ENCODE peak calls at places on chromosomes 11 and 22, in ten cellular contexts. One of them, this sample, is unnamed.
A peak's percentile ranks its signal among the peaks of the same experiment; 100 is the strongest.

GRCh38 chr11:48006301-48006992 is 26.1 kb downstream of the PTPRJ start:
- DNase-seq in brain microvascular endothelial cell: peak; percentile 51
- DNase-seq in PC-3: peak; percentile 74
- DNase-seq in H9: no peak
- DNase-seq in HFF-Myc: no peak
- DNase-seq in choroid plexus epithelial cell: peak; percentile 60
- DNase-seq in psoas muscle: no peak
- DNase-seq in GM12864: peak; percentile 63
- DNase-seq in dorsolateral prefrontal cortex: no peak
- DNase-seq in stomach: no peak
- DNase-seq in this sample: no peak

GRCh38 chr11:106706355-106706754 is 311.9 kb downstream of the GUCY1A2 start:
- DNase-seq in brain microvascular endothelial cell: peak; percentile 80
- DNase-seq in PC-3: peak; percentile 95
- DNase-seq in H9: no peak
- DNase-seq in HFF-Myc: peak; percentile 22
- DNase-seq in choroid plexus epithelial cell: peak; percentile 83
- DNase-seq in psoas muscle: no peak
- DNase-seq in GM12864: no peak
- DNase-seq in dorsolateral prefrontal cortex: no peak
- DNase-seq in stomach: no peak
- DNase-seq in this sample: no peak

GRCh38 chr11:24375896-24376295 is 121.0 kb upstream of the LUZP2 start:
- DNase-seq in brain microvascular endothelial cell: no peak
- DNase-seq in PC-3: no peak
- DNase-seq in H9: no peak
- DNase-seq in HFF-Myc: no peak
- DNase-seq in choroid plexus epithelial cell: peak; percentile 41
- DNase-seq in psoas muscle: no peak
- DNase-seq in GM12864: no peak
- DNase-seq in dorsolateral prefrontal cortex: no peak
- DNase-seq in stomach: no peak
- DNase-seq in this sample: no peak

GRCh38 chr11:46599340-46600067 is 5.7 kb upstream of the AMBRA1 start:
- DNase-seq in brain microvascular endothelial cell: no peak
- DNase-seq in PC-3: no peak
- DNase-seq in H9: no peak
- DNase-seq in HFF-Myc: no peak
- DNase-seq in choroid plexus epithelial cell: no peak
- DNase-seq in psoas muscle: no peak
- DNase-seq in GM12864: no peak
- DNase-seq in dorsolateral prefrontal cortex: no peak
- DNase-seq in stomach: no peak
- DNase-seq in this sample: no peak

GRCh38 chr11:106998644-106999043 is 19.6 kb downstream of the GUCY1A2 start:
- DNase-seq in brain microvascular endothelial cell: no peak
- DNase-seq in PC-3: no peak
- DNase-seq in H9: no peak
- DNase-seq in HFF-Myc: no peak
- DNase-seq in choroid plexus epithelial cell: no peak
- DNase-seq in psoas muscle: no peak
- DNase-seq in GM12864: no peak
- DNase-seq in dorsolateral prefrontal cortex: no peak
- DNase-seq in stomach: no peak
- DNase-seq in this sample: no peak

GRCh38 chr11:13535819-13536218 is 40.0 kb upstream of the PTH start:
- DNase-seq in brain microvascular endothelial cell: no peak
- DNase-seq in PC-3: peak; percentile 2
- DNase-seq in H9: no peak
- DNase-seq in HFF-Myc: no peak
- DNase-seq in choroid plexus epithelial cell: peak; percentile 5
- DNase-seq in psoas muscle: no peak
- DNase-seq in GM12864: no peak
- DNase-seq in dorsolateral prefrontal cortex: no peak
- DNase-seq in stomach: no peak
- DNase-seq in this sample: no peak

GRCh38 chr11:122342089-122342749 is 226.2 kb upstream of the BLID start:
- DNase-seq in brain microvascular endothelial cell: no peak
- DNase-seq in PC-3: peak; percentile 80
- DNase-seq in H9: no peak
- DNase-seq in HFF-Myc: no peak
- DNase-seq in choroid plexus epithelial cell: no peak
- DNase-seq in psoas muscle: no peak
- DNase-seq in GM12864: no peak
- DNase-seq in dorsolateral prefrontal cortex: no peak
- DNase-seq in stomach: no peak
- DNase-seq in this sample: no peak

GRCh38 chr11:46294365-46295309 is 17.2 kb downstream of the CREB3L1 start:
- DNase-seq in brain microvascular endothelial cell: peak; percentile 90
- DNase-seq in PC-3: peak; percentile 58
- DNase-seq in H9: peak; percentile 79
- DNase-seq in HFF-Myc: peak; percentile 83
- DNase-seq in choroid plexus epithelial cell: peak; percentile 67
- DNase-seq in psoas muscle: no peak
- DNase-seq in GM12864: no peak
- DNase-seq in dorsolateral prefrontal cortex: no peak
- DNase-seq in stomach: peak; percentile 48
- DNase-seq in this sample: no peak

DNA sequence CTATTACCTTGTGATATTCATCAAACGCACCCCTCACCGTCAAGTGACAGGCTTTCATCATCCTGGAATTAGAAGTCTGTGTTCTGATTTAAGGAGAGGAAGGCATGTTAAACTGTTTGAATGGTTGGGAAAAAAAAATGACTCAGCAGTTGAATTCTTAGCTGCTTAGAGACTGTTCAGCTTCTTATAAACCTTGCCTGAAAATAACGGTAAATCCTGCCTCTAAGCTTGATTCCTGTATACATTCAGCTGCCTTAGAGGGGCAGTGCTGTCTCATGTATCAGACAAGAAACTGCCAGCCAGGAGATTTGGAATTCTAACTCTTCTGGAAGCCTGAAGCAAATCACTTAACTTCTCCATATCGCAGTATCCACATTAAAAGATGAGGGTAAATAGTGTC is 437.4 kb downstream of the JRKL start:
- DNase-seq in brain microvascular endothelial cell: no peak
- DNase-seq in PC-3: peak; percentile 12
- DNase-seq in H9: no peak
- DNase-seq in HFF-Myc: no peak
- DNase-seq in choroid plexus epithelial cell: peak; percentile 11
- DNase-seq in psoas muscle: no peak
- DNase-seq in GM12864: no peak
- DNase-seq in dorsolateral prefrontal cortex: no peak
- DNase-seq in stomach: no peak
- DNase-seq in this sample: no peak
- TF ChIP-seq CTCF in brain microvascular endothelial cell: no peak
- TF ChIP-seq CTCF in PC-3: no peak
- TF ChIP-seq CTCF in H9: peak; percentile 50
- TF ChIP-seq CTCF in HFF-Myc: no peak
- TF ChIP-seq CTCF in choroid plexus epithelial cell: no peak
- TF ChIP-seq CTCF in psoas muscle: peak; percentile 20
- TF ChIP-seq CTCF in GM12864: no peak
- TF ChIP-seq CTCF in dorsolateral prefrontal cortex: peak; percentile 20
- TF ChIP-seq CTCF in stomach: no peak
- TF ChIP-seq CTCF in this sample: peak; percentile 26

GRCh38 chr22:46997311-46997970 is 235.0 kb downstream of the TBC1D22A start:
- DNase-seq in brain microvascular endothelial cell: no peak
- DNase-seq in PC-3: no peak
- DNase-seq in H9: no peak
- DNase-seq in HFF-Myc: no peak
- DNase-seq in choroid plexus epithelial cell: no peak
- DNase-seq in psoas muscle: no peak
- DNase-seq in GM12864: no peak
- DNase-seq in dorsolateral prefrontal cortex: no peak
- DNase-seq in stomach: no peak
- DNase-seq in this sample: no peak

GRCh38 chr22:46995501-46996360 is 233.3 kb downstream of the TBC1D22A start:
- DNase-seq in brain microvascular endothelial cell: no peak
- DNase-seq in PC-3: no peak
- DNase-seq in H9: no peak
- DNase-seq in HFF-Myc: no peak
- DNase-seq in choroid plexus epithelial cell: no peak
- DNase-seq in psoas muscle: no peak
- DNase-seq in GM12864: no peak
- DNase-seq in dorsolateral prefrontal cortex: no peak
- DNase-seq in stomach: no peak
- DNase-seq in this sample: no peak

GRCh38 chr22:46998346-46998745 is 235.9 kb downstream of the TBC1D22A start:
- DNase-seq in brain microvascular endothelial cell: no peak
- DNase-seq in PC-3: no peak
- DNase-seq in H9: no peak
- DNase-seq in HFF-Myc: no peak
- DNase-seq in choroid plexus epithelial cell: no peak
- DNase-seq in psoas muscle: no peak
- DNase-seq in GM12864: no peak
- DNase-seq in dorsolateral prefrontal cortex: no peak
- DNase-seq in stomach: no peak
- DNase-seq in this sample: no peak

GRCh38 chr22:46994983-46995382 is 232.5 kb downstream of the TBC1D22A start:
- DNase-seq in brain microvascular endothelial cell: no peak
- DNase-seq in PC-3: no peak
- DNase-seq in H9: no peak
- DNase-seq in HFF-Myc: no peak
- DNase-seq in choroid plexus epithelial cell: no peak
- DNase-seq in psoas muscle: no peak
- DNase-seq in GM12864: no peak
- DNase-seq in dorsolateral prefrontal cortex: no peak
- DNase-seq in stomach: peak; percentile 23
- DNase-seq in this sample: no peak

GRCh38 chr22:46996595-46997310 is 234.3 kb downstream of the TBC1D22A start:
- DNase-seq in brain microvascular endothelial cell: no peak
- DNase-seq in PC-3: peak; percentile 13
- DNase-seq in H9: no peak
- DNase-seq in HFF-Myc: no peak
- DNase-seq in choroid plexus epithelial cell: no peak
- DNase-seq in psoas muscle: no peak
- DNase-seq in GM12864: no peak
- DNase-seq in dorsolateral prefrontal cortex: no peak
- DNase-seq in stomach: no peak
- DNase-seq in this sample: no peak
- TF ChIP-seq CTCF in brain microvascular endothelial cell: peak; percentile 44
- TF ChIP-seq CTCF in PC-3: peak; percentile 48
- TF ChIP-seq CTCF in H9: peak; percentile 27
- TF ChIP-seq CTCF in HFF-Myc: peak; percentile 33
- TF ChIP-seq CTCF in choroid plexus epithelial cell: peak; percentile 38
- TF ChIP-seq CTCF in psoas muscle: no peak
- TF ChIP-seq CTCF in GM12864: peak; percentile 9
- TF ChIP-seq CTCF in dorsolateral prefrontal cortex: peak; percentile 10
- TF ChIP-seq CTCF in stomach: no peak
- TF ChIP-seq CTCF in this sample: no peak

GRCh38 chr22:50192056-50192824 is 6.5 kb downstream of the TRABD start:
- DNase-seq in brain microvascular endothelial cell: no peak
- DNase-seq in PC-3: peak; percentile 68
- DNase-seq in H9: no peak
- DNase-seq in HFF-Myc: no peak
- DNase-seq in choroid plexus epithelial cell: no peak
- DNase-seq in psoas muscle: peak; percentile 10
- DNase-seq in GM12864: no peak
- DNase-seq in dorsolateral prefrontal cortex: no peak
- DNase-seq in stomach: peak; percentile 39
- DNase-seq in this sample: no peak

GRCh38 chr22:50191041-50191740 is 5.5 kb downstream of the TRABD start:
- DNase-seq in brain microvascular endothelial cell: no peak
- DNase-seq in PC-3: no peak
- DNase-seq in H9: no peak
- DNase-seq in HFF-Myc: no peak
- DNase-seq in choroid plexus epithelial cell: no peak
- DNase-seq in psoas muscle: peak; percentile 41
- DNase-seq in GM12864: peak; percentile 88
- DNase-seq in dorsolateral prefrontal cortex: no peak
- DNase-seq in stomach: peak; percentile 61
- DNase-seq in this sample: no peak

GRCh38 chr22:50189184-50189848 is 3.6 kb downstream of the TRABD start:
- DNase-seq in brain microvascular endothelial cell: no peak
- DNase-seq in PC-3: no peak
- DNase-seq in H9: no peak
- DNase-seq in HFF-Myc: no peak
- DNase-seq in choroid plexus epithelial cell: no peak
- DNase-seq in psoas muscle: peak; percentile 44
- DNase-seq in GM12864: no peak
- DNase-seq in dorsolateral prefrontal cortex: no peak
- DNase-seq in stomach: peak; percentile 68
- DNase-seq in this sample: no peak

GRCh38 chr22:50189849-50190181 is 4.1 kb downstream of the TRABD start:
- DNase-seq in brain microvascular endothelial cell: no peak
- DNase-seq in PC-3: peak; percentile 23
- DNase-seq in H9: no peak
- DNase-seq in HFF-Myc: no peak
- DNase-seq in choroid plexus epithelial cell: peak; percentile 41
- DNase-seq in psoas muscle: no peak
- DNase-seq in GM12864: no peak
- DNase-seq in dorsolateral prefrontal cortex: no peak
- DNase-seq in stomach: no peak
- DNase-seq in this sample: no peak

DNA sequence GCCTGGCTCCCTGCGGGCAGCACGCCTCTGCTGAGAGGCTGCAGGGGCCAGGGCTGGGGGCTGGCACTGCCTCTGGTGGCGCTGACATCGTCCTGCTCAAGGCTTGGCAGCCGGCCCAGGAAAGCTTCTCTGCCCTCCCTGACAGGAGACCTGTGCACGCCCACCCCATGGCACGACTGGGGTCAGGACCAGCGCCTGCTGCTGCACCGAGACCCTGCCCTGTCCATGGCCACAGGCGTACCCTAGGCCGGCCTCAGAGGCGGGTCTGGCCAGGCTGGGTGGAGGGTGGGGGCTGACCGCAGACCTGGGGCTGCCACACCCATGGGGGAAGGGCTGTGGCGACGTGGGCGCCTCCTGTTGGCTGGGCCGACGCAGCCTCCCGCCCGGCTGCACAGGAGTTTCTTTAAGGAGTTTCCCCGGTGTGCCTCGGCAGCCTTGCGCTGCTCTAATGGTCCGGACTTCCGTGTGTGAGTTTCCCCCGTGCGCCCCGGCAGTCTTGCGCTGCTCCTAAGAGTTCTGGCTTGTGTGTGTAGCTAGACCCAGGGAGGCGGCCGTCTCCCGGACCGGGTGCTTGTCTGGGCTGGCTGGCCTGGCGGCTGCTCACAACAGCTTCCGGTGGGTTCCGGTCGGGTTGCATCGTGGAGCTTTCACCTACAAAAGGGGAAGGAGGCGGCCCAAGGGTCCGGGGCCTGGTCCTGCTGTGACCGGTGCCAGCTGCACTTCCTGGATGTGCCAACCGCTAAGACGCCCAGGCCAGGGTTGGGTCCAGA is 4.7 kb downstream of the TRABD start:
- DNase-seq in brain microvascular endothelial cell: no peak
- DNase-seq in PC-3: peak; percentile 62
- DNase-seq in H9: peak; percentile 84
- DNase-seq in HFF-Myc: no peak
- DNase-seq in choroid plexus epithelial cell: peak; percentile 67
- DNase-seq in psoas muscle: peak; percentile 80
- DNase-seq in GM12864: peak; percentile 78
- DNase-seq in dorsolateral prefrontal cortex: no peak
- DNase-seq in stomach: peak; percentile 88
- DNase-seq in this sample: no peak
- TF ChIP-seq CTCF in brain microvascular endothelial cell: peak; percentile 55
- TF ChIP-seq CTCF in PC-3: peak; percentile 50
- TF ChIP-seq CTCF in H9: peak; percentile 57
- TF ChIP-seq CTCF in HFF-Myc: peak; percentile 41
- TF ChIP-seq CTCF in choroid plexus epithelial cell: peak; percentile 51
- TF ChIP-seq CTCF in psoas muscle: no peak
- TF ChIP-seq CTCF in GM12864: peak; percentile 36
- TF ChIP-seq CTCF in dorsolateral prefrontal cortex: no peak
- TF ChIP-seq CTCF in stomach: no peak
- TF ChIP-seq CTCF in this sample: no peak

GRCh38 chr22:37632174-37633081 is 7.0 kb upstream of the SH3BP1 start:
- DNase-seq in brain microvascular endothelial cell: no peak
- DNase-seq in PC-3: no peak
- DNase-seq in H9: no peak
- DNase-seq in HFF-Myc: no peak
- DNase-seq in choroid plexus epithelial cell: no peak
- DNase-seq in psoas muscle: no peak
- DNase-seq in GM12864: no peak
- DNase-seq in dorsolateral prefrontal cortex: no peak
- DNase-seq in stomach: no peak
- DNase-seq in this sample: no peak

GRCh38 chr22:37634505-37635002 is 4.9 kb upstream of the SH3BP1 start:
- DNase-seq in brain microvascular endothelial cell: no peak
- DNase-seq in PC-3: no peak
- DNase-seq in H9: no peak
- DNase-seq in HFF-Myc: no peak
- DNase-seq in choroid plexus epithelial cell: no peak
- DNase-seq in psoas muscle: no peak
- DNase-seq in GM12864: no peak
- DNase-seq in dorsolateral prefrontal cortex: no peak
- DNase-seq in stomach: no peak
- DNase-seq in this sample: no peak

GRCh38 chr22:37633082-37633692 is 6.3 kb upstream of the SH3BP1 start:
- DNase-seq in brain microvascular endothelial cell: no peak
- DNase-seq in PC-3: no peak
- DNase-seq in H9: no peak
- DNase-seq in HFF-Myc: no peak
- DNase-seq in choroid plexus epithelial cell: no peak
- DNase-seq in psoas muscle: no peak
- DNase-seq in GM12864: peak; percentile 72
- DNase-seq in dorsolateral prefrontal cortex: no peak
- DNase-seq in stomach: no peak
- DNase-seq in this sample: no peak

GRCh38 chr22:37635157-37635556 is 4.3 kb upstream of the SH3BP1 start:
- DNase-seq in brain microvascular endothelial cell: no peak
- DNase-seq in PC-3: no peak
- DNase-seq in H9: no peak
- DNase-seq in HFF-Myc: no peak
- DNase-seq in choroid plexus epithelial cell: no peak
- DNase-seq in psoas muscle: no peak
- DNase-seq in GM12864: no peak
- DNase-seq in dorsolateral prefrontal cortex: no peak
- DNase-seq in stomach: no peak
- DNase-seq in this sample: no peak

GRCh38 chr22:37633693-37634504 is 5.6 kb upstream of the SH3BP1 start:
- DNase-seq in brain microvascular endothelial cell: peak; percentile 76
- DNase-seq in PC-3: no peak
- DNase-seq in H9: peak; percentile 86
- DNase-seq in HFF-Myc: peak; percentile 66
- DNase-seq in choroid plexus epithelial cell: peak; percentile 97
- DNase-seq in psoas muscle: peak; percentile 90
- DNase-seq in GM12864: peak; percentile 59
- DNase-seq in dorsolateral prefrontal cortex: peak; percentile 81
- DNase-seq in stomach: peak; percentile 86
- DNase-seq in this sample: peak; percentile 69
- TF ChIP-seq CTCF in brain microvascular endothelial cell: peak; percentile 48
- TF ChIP-seq CTCF in PC-3: no peak
- TF ChIP-seq CTCF in H9: no peak
- TF ChIP-seq CTCF in HFF-Myc: peak; percentile 27
- TF ChIP-seq CTCF in choroid plexus epithelial cell: peak; percentile 31
- TF ChIP-seq CTCF in psoas muscle: no peak
- TF ChIP-seq CTCF in GM12864: no peak
- TF ChIP-seq CTCF in dorsolateral prefrontal cortex: peak; percentile 32
- TF ChIP-seq CTCF in stomach: no peak
- TF ChIP-seq CTCF in this sample: no peak

This sample was measured in neural crest cell.